ENCODE peak calls at places on chromosomes 5 and 9, in five cellular contexts. One of them, this sample, is unnamed.

GRCh38 chr9:111582888-111583287 is 16.6 kb downstream of the PTGR1 start:
- DNase-seq in AG04449: no peak
- DNase-seq in pancreas: no peak
- DNase-seq in gastrocnemius medialis: no peak
- DNase-seq in heart left ventricle: no peak
- DNase-seq in this sample: no peak

GRCh38 chr9:16245756-16246440 is 624.6 kb downstream of the BNC2 start:
- DNase-seq in AG04449: no peak
- DNase-seq in pancreas: no peak
- DNase-seq in gastrocnemius medialis: no peak
- DNase-seq in heart left ventricle: no peak
- DNase-seq in this sample: no peak

GRCh38 chr9:116144555-116144954 is 9.0 kb upstream of the PAPPA start:
- DNase-seq in AG04449: no peak
- DNase-seq in pancreas: no peak
- DNase-seq in gastrocnemius medialis: no peak
- DNase-seq in heart left ventricle: no peak
- DNase-seq in this sample: no peak

GRCh38 chr5:14041528-14042184 is 97.2 kb upstream of the DNAH5 start:
- DNase-seq in AG04449: no peak
- DNase-seq in pancreas: no peak
- DNase-seq in gastrocnemius medialis: no peak
- DNase-seq in heart left ventricle: no peak
- DNase-seq in this sample: no peak

GRCh38 chr5:34651791-34652190 is 4.3 kb upstream of the RAI14 start:
- DNase-seq in AG04449: no peak
- DNase-seq in pancreas: no peak
- DNase-seq in gastrocnemius medialis: no peak
- DNase-seq in heart left ventricle: no peak
- DNase-seq in this sample: no peak

GRCh38 chr5:68178579-68178978 is 37.0 kb upstream of the PIK3R1 start:
- DNase-seq in AG04449: no peak
- DNase-seq in pancreas: no peak
- DNase-seq in gastrocnemius medialis: no peak
- DNase-seq in heart left ventricle: no peak
- DNase-seq in this sample: no peak

GRCh38 chr5:111083323-111083722 is 8.8 kb upstream of the WDR36 start:
- DNase-seq in AG04449: no peak
- DNase-seq in pancreas: no peak
- DNase-seq in gastrocnemius medialis: no peak
- DNase-seq in heart left ventricle: no peak
- DNase-seq in this sample: no peak

GRCh38 chr9:76294301-76294700 is 99.9 kb downstream of the RFK start:
- DNase-seq in AG04449: no peak
- DNase-seq in pancreas: no peak
- DNase-seq in gastrocnemius medialis: no peak
- DNase-seq in heart left ventricle: no peak
- DNase-seq in this sample: no peak

GRCh38 chr9:88583901-88584596 is 49.1 kb downstream of the NXNL2 start:
- DNase-seq in AG04449: peak
- DNase-seq in pancreas: no peak
- DNase-seq in gastrocnemius medialis: no peak
- DNase-seq in heart left ventricle: no peak
- DNase-seq in this sample: no peak

GRCh38 chr5:122720347-122720746 is 54.5 kb upstream of the SNX2 start:
- DNase-seq in AG04449: no peak
- DNase-seq in pancreas: no peak
- DNase-seq in gastrocnemius medialis: no peak
- DNase-seq in heart left ventricle: no peak
- DNase-seq in this sample: no peak

GRCh38 chr5:115500225-115500624 is 44.4 kb downstream of the FEM1C start:
- DNase-seq in AG04449: no peak
- DNase-seq in pancreas: no peak
- DNase-seq in gastrocnemius medialis: no peak
- DNase-seq in heart left ventricle: no peak
- DNase-seq in this sample: no peak

GRCh38 chr5:5572010-5572982 is 149.8 kb downstream of the ICE1 start:
- DNase-seq in AG04449: no peak
- DNase-seq in pancreas: no peak
- DNase-seq in gastrocnemius medialis: no peak
- DNase-seq in heart left ventricle: peak
- DNase-seq in this sample: peak

GRCh38 chr5:89988998-89989690 is 420.4 kb downstream of the CETN3 start:
- DNase-seq in AG04449: no peak
- DNase-seq in pancreas: no peak
- DNase-seq in gastrocnemius medialis: no peak
- DNase-seq in heart left ventricle: peak
- DNase-seq in this sample: no peak

GRCh38 chr5:178895615-178896571 is at the start of gene ZFP2:
- DNase-seq in AG04449: no peak
- DNase-seq in pancreas: peak
- DNase-seq in gastrocnemius medialis: no peak
- DNase-seq in heart left ventricle: peak
- DNase-seq in this sample: peak

GRCh38 chr5:154466671-154467070 is 11.4 kb downstream of the HAND1 start:
- DNase-seq in AG04449: no peak
- DNase-seq in pancreas: no peak
- DNase-seq in gastrocnemius medialis: no peak
- DNase-seq in heart left ventricle: no peak
- DNase-seq in this sample: no peak

GRCh38 chr5:159451197-159452052 is 121.1 kb upstream of the IL12B start:
- DNase-seq in AG04449: peak
- DNase-seq in pancreas: no peak
- DNase-seq in gastrocnemius medialis: peak
- DNase-seq in heart left ventricle: peak
- DNase-seq in this sample: no peak

GRCh38 chr5:3311443-3311842 is 284.2 kb upstream of the IRX1 start:
- DNase-seq in AG04449: no peak
- DNase-seq in pancreas: no peak
- DNase-seq in gastrocnemius medialis: no peak
- DNase-seq in heart left ventricle: no peak
- DNase-seq in this sample: no peak

GRCh38 chr9:110623462-110624025 is 44.0 kb upstream of the SVEP1 start:
- DNase-seq in AG04449: no peak
- DNase-seq in pancreas: no peak
- DNase-seq in gastrocnemius medialis: no peak
- DNase-seq in heart left ventricle: no peak
- DNase-seq in this sample: peak

GRCh38 chr9:101569736-101570501 is 24.9 kb downstream of the PPP3R2 start:
- DNase-seq in AG04449: no peak
- DNase-seq in pancreas: no peak
- DNase-seq in gastrocnemius medialis: no peak
- DNase-seq in heart left ventricle: no peak
- DNase-seq in this sample: no peak

GRCh38 chr9:12681620-12682019 is 11.6 kb upstream of the TYRP1 start:
- DNase-seq in AG04449: no peak
- DNase-seq in pancreas: no peak
- DNase-seq in gastrocnemius medialis: no peak
- DNase-seq in heart left ventricle: no peak
- DNase-seq in this sample: no peak

GRCh38 chr5:129014185-129014584 is 48.9 kb downstream of the SLC27A6 start:
- DNase-seq in AG04449: no peak
- DNase-seq in pancreas: no peak
- DNase-seq in gastrocnemius medialis: no peak
- DNase-seq in heart left ventricle: no peak
- DNase-seq in this sample: no peak

GRCh38 chr5:87010736-87011135 is 256.9 kb upstream of the RASA1 start:
- DNase-seq in AG04449: no peak
- DNase-seq in pancreas: no peak
- DNase-seq in gastrocnemius medialis: no peak
- DNase-seq in heart left ventricle: no peak
- DNase-seq in this sample: no peak

GRCh38 chr9:136060671-136061371 is 34.3 kb downstream of the NACC2 start:
- DNase-seq in AG04449: no peak
- DNase-seq in pancreas: no peak
- DNase-seq in gastrocnemius medialis: peak
- DNase-seq in heart left ventricle: no peak
- DNase-seq in this sample: no peak

GRCh38 chr5:93607367-93608258 is 24.6 kb downstream of the NR2F1 start:
- DNase-seq in AG04449: no peak
- DNase-seq in pancreas: no peak
- DNase-seq in gastrocnemius medialis: no peak
- DNase-seq in heart left ventricle: no peak
- DNase-seq in this sample: no peak

GRCh38 chr9:4887556-4887955 is 94.8 kb downstream of the RCL1 start:
- DNase-seq in AG04449: peak
- DNase-seq in pancreas: no peak
- DNase-seq in gastrocnemius medialis: no peak
- DNase-seq in heart left ventricle: no peak
- DNase-seq in this sample: no peak

GRCh38 chr9:85536514-85536913 is 205.2 kb downstream of the AGTPBP1 start:
- DNase-seq in AG04449: no peak
- DNase-seq in pancreas: no peak
- DNase-seq in gastrocnemius medialis: no peak
- DNase-seq in heart left ventricle: no peak
- DNase-seq in this sample: no peak

GRCh38 chr5:6576861-6577501 is 55.9 kb downstream of the NSUN2 start:
- DNase-seq in AG04449: no peak
- DNase-seq in pancreas: no peak
- DNase-seq in gastrocnemius medialis: peak
- DNase-seq in heart left ventricle: no peak
- DNase-seq in this sample: no peak

GRCh38 chr9:71857159-71857558 is 53.8 kb downstream of the ABHD17B start:
- DNase-seq in AG04449: no peak
- DNase-seq in pancreas: no peak
- DNase-seq in gastrocnemius medialis: no peak
- DNase-seq in heart left ventricle: no peak
- DNase-seq in this sample: no peak

GRCh38 chr5:56585466-56585865 is 229.9 kb upstream of the MAP3K1 start:
- DNase-seq in AG04449: no peak
- DNase-seq in pancreas: no peak
- DNase-seq in gastrocnemius medialis: no peak
- DNase-seq in heart left ventricle: no peak
- DNase-seq in this sample: no peak

GRCh38 chr5:5335115-5335514 is 87.4 kb upstream of the ICE1 start:
- DNase-seq in AG04449: no peak
- DNase-seq in pancreas: no peak
- DNase-seq in gastrocnemius medialis: no peak
- DNase-seq in heart left ventricle: no peak
- DNase-seq in this sample: no peak

GRCh38 chr5:160188151-160188967 is 40.9 kb upstream of the FABP6 start:
- DNase-seq in AG04449: no peak
- DNase-seq in pancreas: peak
- DNase-seq in gastrocnemius medialis: peak
- DNase-seq in heart left ventricle: peak
- DNase-seq in this sample: peak

GRCh38 chr5:87539839-87540238 is 127.1 kb upstream of the CCNH start:
- DNase-seq in AG04449: no peak
- DNase-seq in pancreas: no peak
- DNase-seq in gastrocnemius medialis: no peak
- DNase-seq in heart left ventricle: no peak
- DNase-seq in this sample: no peak

GRCh38 chr5:4082966-4083564 is 487.4 kb downstream of the IRX1 start:
- DNase-seq in AG04449: no peak
- DNase-seq in pancreas: no peak
- DNase-seq in gastrocnemius medialis: no peak
- DNase-seq in heart left ventricle: no peak
- DNase-seq in this sample: no peak

DNA sequence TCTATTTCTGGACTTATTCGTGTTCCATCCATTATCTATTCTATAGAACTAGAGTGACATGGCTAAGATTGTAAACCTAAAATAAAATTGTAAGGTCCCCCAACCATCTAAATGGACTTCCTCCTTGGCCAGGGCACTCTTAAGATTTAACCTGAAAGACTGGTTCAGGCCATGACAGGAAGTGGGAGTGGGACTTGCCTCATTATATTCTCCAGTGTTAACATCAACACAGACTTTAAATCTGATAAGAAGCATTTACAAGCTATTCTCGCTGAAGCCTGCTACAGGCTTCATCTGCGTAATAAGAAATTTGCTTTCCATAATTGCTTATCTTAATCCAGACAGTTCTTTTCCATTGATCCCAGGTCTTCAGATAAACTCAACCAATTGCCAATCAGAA is 117.0 kb downstream of the SSBP2 start:
- DNase-seq in AG04449: no peak
- DNase-seq in pancreas: no peak
- DNase-seq in gastrocnemius medialis: no peak
- DNase-seq in heart left ventricle: no peak
- DNase-seq in this sample: no peak
- TF ChIP-seq CTCF in AG04449: no peak
- TF ChIP-seq CTCF in pancreas: no peak
- TF ChIP-seq CTCF in gastrocnemius medialis: no peak
- TF ChIP-seq CTCF in heart left ventricle: no peak
- TF ChIP-seq CTCF in this sample: no peak

DNA sequence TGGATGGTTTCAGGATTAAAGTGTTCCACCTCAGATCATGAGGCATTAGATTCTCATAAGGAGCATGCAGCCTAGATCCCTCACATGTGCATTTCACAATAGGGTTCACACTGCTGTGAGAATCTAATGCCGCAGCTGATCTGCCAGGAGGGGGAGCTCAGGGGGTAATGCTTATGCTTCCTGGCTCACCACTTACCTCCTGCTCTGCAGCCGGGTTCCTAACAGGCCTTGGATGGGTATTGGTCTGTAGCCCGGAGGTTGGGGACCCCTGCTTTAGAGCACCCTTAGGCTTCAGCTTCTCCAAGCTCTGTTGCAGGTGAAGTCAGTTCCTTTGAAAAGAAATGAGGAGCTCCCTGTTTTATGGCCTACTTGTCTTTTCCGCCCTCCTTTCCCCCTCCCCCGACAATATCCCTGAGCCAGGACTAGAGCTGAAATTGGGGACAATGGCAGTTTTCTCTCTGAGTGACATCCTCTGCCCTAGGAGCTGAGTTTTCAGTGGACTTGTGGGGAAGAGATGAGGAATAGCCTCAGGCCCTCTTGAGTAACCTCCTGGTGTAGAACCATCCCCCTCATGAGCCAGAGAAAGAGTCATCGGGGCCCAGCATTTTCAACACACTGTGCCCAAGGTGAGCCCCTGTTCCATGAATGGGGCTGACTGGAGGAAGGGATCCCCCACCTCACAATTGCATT is 16.2 kb upstream of the MAT2B start:
- DNase-seq in AG04449: no peak
- DNase-seq in pancreas: no peak
- DNase-seq in gastrocnemius medialis: no peak
- DNase-seq in heart left ventricle: no peak
- DNase-seq in this sample: no peak
- TF ChIP-seq CTCF in AG04449: peak
- TF ChIP-seq CTCF in pancreas: no peak
- TF ChIP-seq CTCF in gastrocnemius medialis: no peak
- TF ChIP-seq CTCF in heart left ventricle: no peak
- TF ChIP-seq CTCF in this sample: no peak

DNA sequence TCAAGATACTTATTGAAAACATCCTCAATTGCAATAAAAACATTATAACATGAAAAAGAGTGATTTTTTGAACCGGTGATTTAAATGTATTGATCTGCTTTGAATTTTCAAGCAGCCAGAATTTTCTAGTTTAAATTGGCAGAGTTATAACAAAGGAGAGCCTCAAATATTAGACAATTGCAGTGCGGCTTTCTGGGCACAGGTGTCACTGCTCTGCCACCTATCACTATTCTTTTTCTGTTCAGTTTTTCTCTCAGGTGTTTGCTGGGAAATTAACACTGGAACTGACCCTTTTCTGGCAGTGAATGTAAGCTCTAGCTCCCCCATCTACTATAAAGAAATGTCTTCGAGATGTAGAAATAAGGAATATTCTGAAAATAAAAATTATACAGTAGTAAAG is 23.0 kb downstream of the ZBED3 start:
- DNase-seq in AG04449: no peak
- DNase-seq in pancreas: no peak
- DNase-seq in gastrocnemius medialis: no peak
- DNase-seq in heart left ventricle: no peak
- DNase-seq in this sample: no peak
- TF ChIP-seq CTCF in AG04449: no peak
- TF ChIP-seq CTCF in pancreas: peak
- TF ChIP-seq CTCF in gastrocnemius medialis: no peak
- TF ChIP-seq CTCF in heart left ventricle: no peak
- TF ChIP-seq CTCF in this sample: no peak

GRCh38 chr5:74336286-74336685 is 304.2 kb downstream of the ENC1 start:
- DNase-seq in AG04449: no peak
- DNase-seq in pancreas: no peak
- DNase-seq in gastrocnemius medialis: no peak
- DNase-seq in heart left ventricle: no peak
- DNase-seq in this sample: no peak
- TF ChIP-seq CTCF in AG04449: no peak
- TF ChIP-seq CTCF in pancreas: no peak
- TF ChIP-seq CTCF in gastrocnemius medialis: no peak
- TF ChIP-seq CTCF in heart left ventricle: no peak
- TF ChIP-seq CTCF in this sample: no peak